ENCODE peak calls at places on chromosomes 2 and 18, in eight cellular contexts. E is HL-60, S is endothelial cell, N is globus pallidus, Y is KG1, H is COR-L47, W is lower leg skin, D is HTR-8/SVneo. T is an unnamed sample.
A peak's percentile ranks its signal among the peaks of the same experiment; 100 is the strongest.

GRCh38 chr2:64114063-64114911 is 29.9 kb downstream of the PELI1 start:
- DNase-seq in E (no peak), S (no peak), N (no peak), Y (no peak), H (no peak), W (no peak), D (peak; percentile 14), T (peak; percentile 51)

GRCh38 chr18:60892855-60893254 is 440.4 kb upstream of the CDH20 start:
- DNase-seq in E (peak; percentile 18), S (no peak), N (no peak), Y (no peak), H (no peak), W (peak; percentile 42), D (no peak), T (peak; percentile 90)

GRCh38 chr2:27306657-27307544 is 1.3 kb downstream of the UCN start:
- DNase-seq in E (no peak), S (no peak), N (no peak), Y (no peak), H (no peak), W (no peak), D (no peak), T (no peak)

GRCh38 chr2:165827921-165828276 is 33.9 kb upstream of the GALNT3 start:
- DNase-seq in E (no peak), S (no peak), N (no peak), Y (no peak), H (no peak), W (no peak), D (no peak), T (no peak)

GRCh38 chr2:86038291-86039081 is 67.2 kb downstream of the POLR1A start:
- DNase-seq in E (peak; percentile 85), S (no peak), N (no peak), Y (peak; percentile 22), H (no peak), W (peak; percentile 62), D (no peak), T (no peak)

GRCh38 chr2:178163911-178164310 is 30.4 kb upstream of the OSBPL6 start:
- DNase-seq in E (no peak), S (no peak), N (no peak), Y (no peak), H (no peak), W (no peak), D (no peak), T (no peak)

GRCh38 chr2:26631815-26632214 is 9.4 kb downstream of the CIB4 start:
- DNase-seq in E (no peak), S (no peak), N (no peak), Y (no peak), H (no peak), W (no peak), D (no peak), T (no peak)

GRCh38 chr2:82875891-82876290 is 1583.2 kb downstream of the SUCLG1 start:
- DNase-seq in E (no peak), S (no peak), N (no peak), Y (no peak), H (no peak), W (no peak), D (no peak), T (no peak)

GRCh38 chr2:121375621-121376159 is 90.7 kb upstream of the TFCP2L1 start:
- DNase-seq in E (no peak), S (no peak), N (no peak), Y (no peak), H (no peak), W (no peak), D (no peak), T (no peak)

GRCh38 chr2:239689985-239690384 is 289.2 kb upstream of the HDAC4 start:
- DNase-seq in E (no peak), S (no peak), N (no peak), Y (no peak), H (no peak), W (no peak), D (no peak), T (no peak)

GRCh38 chr18:8703781-8704301 is 1.5 kb upstream of the MTCL1 start:
- DNase-seq in E (no peak), S (no peak), N (no peak), Y (no peak), H (no peak), W (no peak), D (no peak), T (no peak)

GRCh38 chr2:145287686-145288085 is 767.8 kb upstream of the ZEB2 start:
- DNase-seq in E (no peak), S (no peak), N (no peak), Y (no peak), H (no peak), W (no peak), D (no peak), T (no peak)